ENCODE peak calls at places on chromosomes 16 and 17, in seven cellular contexts. One of them, this sample, is unnamed.

GRCh38 chr17:52524238-52524637 is 365.7 kb upstream of the CA10 start:
- DNase-seq in stimulated activated CD4-positive, alpha-beta T cell treated with anti-CD3 and anti-CD28 coated beads, Interleukin-1b, Interleukin-23, amount 100 ng/mL, for 1 hour: no peak
- DNase-seq in activated CD8-positive, alpha-beta memory T cell treated with anti-CD3 and anti-CD28 coated beads, Interleukin-2, amount 50 U/mL, for 4 hours: no peak
- DNase-seq in MM.1S: no peak
- DNase-seq in Daoy: no peak
- DNase-seq in ovary: no peak
- DNase-seq in AG09319: no peak
- DNase-seq in this sample: no peak

GRCh38 chr17:40350410-40351184 is 13.9 kb downstream of the GJD3 start:
- DNase-seq in Daoy: no peak
- DNase-seq in stimulated activated CD4-positive, alpha-beta T cell treated with anti-CD3 and anti-CD28 coated beads, Interleukin-1b, Interleukin-23, amount 100 ng/mL, for 1 hour: no peak
- DNase-seq in AG09319: no peak
- DNase-seq in activated CD8-positive, alpha-beta memory T cell treated with anti-CD3 and anti-CD28 coated beads, Interleukin-2, amount 50 U/mL, for 4 hours: no peak
- DNase-seq in MM.1S: no peak
- DNase-seq in ovary: no peak
- DNase-seq in this sample: no peak

GRCh38 chr16:57639172-57639571 is 10.7 kb downstream of the ADGRG1 start:
- DNase-seq in ovary: peak; percentile 57
- DNase-seq in activated CD8-positive, alpha-beta memory T cell treated with anti-CD3 and anti-CD28 coated beads, Interleukin-2, amount 50 U/mL, for 4 hours: peak; percentile 33
- DNase-seq in Daoy: no peak
- DNase-seq in AG09319: no peak
- DNase-seq in stimulated activated CD4-positive, alpha-beta T cell treated with anti-CD3 and anti-CD28 coated beads, Interleukin-1b, Interleukin-23, amount 100 ng/mL, for 1 hour: no peak
- DNase-seq in MM.1S: no peak
- DNase-seq in this sample: peak; percentile 94

GRCh38 chr17:66524848-66525247 is 222.4 kb downstream of the PRKCA start:
- DNase-seq in Daoy: no peak
- DNase-seq in activated CD8-positive, alpha-beta memory T cell treated with anti-CD3 and anti-CD28 coated beads, Interleukin-2, amount 50 U/mL, for 4 hours: no peak
- DNase-seq in stimulated activated CD4-positive, alpha-beta T cell treated with anti-CD3 and anti-CD28 coated beads, Interleukin-1b, Interleukin-23, amount 100 ng/mL, for 1 hour: no peak
- DNase-seq in ovary: no peak
- DNase-seq in AG09319: no peak
- DNase-seq in MM.1S: no peak
- DNase-seq in this sample: no peak

GRCh38 chr16:55508941-55509920 is at the start of gene LPCAT2:
- DNase-seq in MM.1S: peak; percentile 66
- DNase-seq in AG09319: peak; percentile 59
- DNase-seq in stimulated activated CD4-positive, alpha-beta T cell treated with anti-CD3 and anti-CD28 coated beads, Interleukin-1b, Interleukin-23, amount 100 ng/mL, for 1 hour: no peak
- DNase-seq in Daoy: no peak
- DNase-seq in activated CD8-positive, alpha-beta memory T cell treated with anti-CD3 and anti-CD28 coated beads, Interleukin-2, amount 50 U/mL, for 4 hours: no peak
- DNase-seq in ovary: peak; percentile 94
- DNase-seq in this sample: peak; percentile 88

GRCh38 chr17:81607431-81607830 is 29.5 kb downstream of the NPLOC4 start:
- DNase-seq in AG09319: no peak
- DNase-seq in ovary: no peak
- DNase-seq in Daoy: no peak
- DNase-seq in activated CD8-positive, alpha-beta memory T cell treated with anti-CD3 and anti-CD28 coated beads, Interleukin-2, amount 50 U/mL, for 4 hours: no peak
- DNase-seq in stimulated activated CD4-positive, alpha-beta T cell treated with anti-CD3 and anti-CD28 coated beads, Interleukin-1b, Interleukin-23, amount 100 ng/mL, for 1 hour: no peak
- DNase-seq in MM.1S: no peak
- DNase-seq in this sample: no peak

GRCh38 chr16:49505556-49505955 is 132.0 kb downstream of the C16orf78 start:
- DNase-seq in Daoy: no peak
- DNase-seq in ovary: peak; percentile 20
- DNase-seq in stimulated activated CD4-positive, alpha-beta T cell treated with anti-CD3 and anti-CD28 coated beads, Interleukin-1b, Interleukin-23, amount 100 ng/mL, for 1 hour: no peak
- DNase-seq in AG09319: no peak
- DNase-seq in MM.1S: no peak
- DNase-seq in activated CD8-positive, alpha-beta memory T cell treated with anti-CD3 and anti-CD28 coated beads, Interleukin-2, amount 50 U/mL, for 4 hours: no peak
- DNase-seq in this sample: no peak

GRCh38 chr16:69330286-69331109 is at the start of gene PDF:
- DNase-seq in AG09319: peak; percentile 81
- DNase-seq in Daoy: peak; percentile 96
- DNase-seq in MM.1S: peak; percentile 90
- DNase-seq in stimulated activated CD4-positive, alpha-beta T cell treated with anti-CD3 and anti-CD28 coated beads, Interleukin-1b, Interleukin-23, amount 100 ng/mL, for 1 hour: peak; percentile 58
- DNase-seq in activated CD8-positive, alpha-beta memory T cell treated with anti-CD3 and anti-CD28 coated beads, Interleukin-2, amount 50 U/mL, for 4 hours: peak; percentile 84
- DNase-seq in ovary: peak; percentile 95
- DNase-seq in this sample: peak; percentile 96

GRCh38 chr17:27633312-27634025 is 2.5 kb downstream of the LGALS9 start:
- DNase-seq in ovary: no peak
- DNase-seq in Daoy: no peak
- DNase-seq in MM.1S: no peak
- DNase-seq in stimulated activated CD4-positive, alpha-beta T cell treated with anti-CD3 and anti-CD28 coated beads, Interleukin-1b, Interleukin-23, amount 100 ng/mL, for 1 hour: no peak
- DNase-seq in activated CD8-positive, alpha-beta memory T cell treated with anti-CD3 and anti-CD28 coated beads, Interleukin-2, amount 50 U/mL, for 4 hours: no peak
- DNase-seq in AG09319: no peak
- DNase-seq in this sample: no peak

This sample was measured in Ammon's horn.